ENCODE peak calls at places on chromosomes 5 and 9, in eight cellular contexts. L is tibial nerve; W is adrenal gland; U is CD8-positive, alpha-beta T cell; E is Panc1; F is MM.1S; C is colonic mucosa; Q is A549. J is an unnamed sample.

GRCh38 chr5:17256839-17257238 is 39.4 kb downstream of the BASP1 start:
- DNase-seq in W (no peak), E (no peak), U (no peak), C (no peak), L (no peak), F (no peak), Q (no peak), J (no peak)

GRCh38 chr9:89605181-89606048 is 603 bp downstream of the GADD45G start:
- DNase-seq in W (peak), L (peak), F (peak), Q (peak), E (no peak), U (peak), C (peak), J (no peak)

GRCh38 chr5:103120607-103121200 is 603 bp downstream of the PPIP5K2 start:
- DNase-seq in E (no peak), W (peak), C (peak), Q (no peak), L (no peak), U (no peak), F (no peak), J (no peak)

GRCh38 chr5:27275353-27275752 is 237.0 kb upstream of the CDH9 start:
- DNase-seq in W (no peak), F (no peak), E (no peak), U (no peak), C (no peak), L (no peak), Q (no peak), J (no peak)

GRCh38 chr5:68424799-68425537 is 209.4 kb downstream of the PIK3R1 start:
- DNase-seq in U (peak), E (no peak), L (no peak), Q (no peak), W (no peak), F (peak), C (peak), J (no peak)

GRCh38 chr9:87684627-87685204 is 41.2 kb upstream of the CTSL start:
- DNase-seq in L (no peak), Q (peak), W (peak), E (no peak), C (peak), U (no peak), F (no peak), J (peak)

GRCh38 chr9:37037744-37038640 is 3.9 kb upstream of the PAX5 start:
- DNase-seq in U (no peak), Q (no peak), E (no peak), L (no peak), W (no peak), F (no peak), C (no peak), J (no peak)

GRCh38 chr9:38012767-38013450 is 56.1 kb downstream of the SHB start:
- DNase-seq in Q (no peak), F (no peak), C (no peak), U (no peak), L (no peak), W (no peak), E (no peak), J (no peak)

GRCh38 chr5:154989641-154990040 is 23.9 kb upstream of the KIF4B start:
- DNase-seq in C (no peak), U (no peak), F (no peak), W (no peak), Q (no peak), E (no peak), L (no peak), J (no peak)

GRCh38 chr9:70625078-70625477 is 210.6 kb upstream of the KLF9 start:
- DNase-seq in U (no peak), Q (no peak), L (no peak), W (no peak), F (no peak), C (no peak), E (no peak), J (no peak)

GRCh38 chr5:139177809-139178581 is 20.2 kb downstream of the SIL1 start:
- DNase-seq in E (no peak), Q (no peak), W (peak), U (peak), F (peak), L (no peak), C (peak), J (no peak)

GRCh38 chr9:24899463-24899862 is 353.8 kb upstream of the IZUMO3 start:
- DNase-seq in F (no peak), Q (no peak), E (no peak), L (no peak), U (no peak), C (no peak), W (no peak), J (no peak)

GRCh38 chr5:158174918-158175663 is 316.1 kb upstream of the CLINT1 start:
- DNase-seq in E (peak), F (peak), C (peak), W (peak), Q (peak), U (peak), L (peak), J (peak)

GRCh38 chr9:88256216-88256615 is 117.9 kb upstream of the SPATA31C2 start:
- DNase-seq in W (no peak), L (no peak), C (no peak), U (no peak), F (no peak), Q (no peak), E (no peak), J (no peak)

GRCh38 chr5:35458824-35459207 is 158.8 kb upstream of the SPEF2 start:
- DNase-seq in W (peak), F (no peak), L (no peak), E (no peak), C (peak), U (no peak), Q (no peak), J (no peak)

GRCh38 chr5:138245717-138246116 is 28.7 kb downstream of the GFRA3 start:
- DNase-seq in L (peak), W (no peak), U (no peak), Q (no peak), C (no peak), E (no peak), F (no peak), J (no peak)

GRCh38 chr5:151480859-151481258 is 33.5 kb downstream of the SLC36A1 start:
- DNase-seq in L (no peak), C (no peak), W (peak), U (no peak), F (no peak), E (no peak), Q (no peak), J (no peak)

GRCh38 chr9:81031422-81032029 is 657.8 kb downstream of the TLE1 start:
- DNase-seq in E (no peak), F (no peak), L (no peak), Q (no peak), U (no peak), C (no peak), W (no peak), J (no peak)

GRCh38 chr5:172953776-172954189 is 5.4 kb upstream of the RPL26L1 start:
- DNase-seq in Q (peak), C (no peak), W (no peak), F (no peak), E (no peak), U (no peak), L (no peak), J (no peak)

GRCh38 chr9:114372971-114373591 is 14.7 kb downstream of the AKNA start:
- DNase-seq in F (peak), L (no peak), E (no peak), U (peak), C (peak), W (peak), Q (no peak), J (no peak)

GRCh38 chr5:891117-891836 is 1.3 kb downstream of the BRD9 start:
- DNase-seq in F (no peak), W (no peak), E (no peak), L (no peak), C (peak), U (no peak), Q (peak), J (no peak)

GRCh38 chr5:127839496-127840197 is 136.5 kb downstream of the CCDC192 start:
- DNase-seq in Q (no peak), U (no peak), E (no peak), C (no peak), W (no peak), L (no peak), F (no peak), J (no peak)

GRCh38 chr5:115160975-115161475 is 8.7 kb downstream of the TRIM36 start:
- DNase-seq in F (no peak), Q (no peak), E (no peak), L (no peak), W (no peak), C (no peak), U (no peak), J (no peak)

GRCh38 chr9:127788337-127789011 is 2.6 kb downstream of the CDK9 start:
- DNase-seq in F (peak), E (no peak), C (no peak), Q (no peak), L (no peak), W (peak), U (no peak), J (no peak)

GRCh38 chr5:164392531-164392930 is 887.1 kb downstream of the MAT2B start:
- DNase-seq in W (no peak), Q (no peak), E (no peak), F (no peak), C (no peak), L (no peak), U (no peak), J (no peak)

GRCh38 chr9:105359899-105360298 is 87.9 kb upstream of the FSD1L start:
- DNase-seq in W (no peak), C (no peak), F (no peak), Q (no peak), E (no peak), U (no peak), L (no peak), J (no peak)

GRCh38 chr9:72579880-72580570 is 58.6 kb downstream of the TMC1 start:
- DNase-seq in C (no peak), L (no peak), Q (no peak), E (no peak), U (no peak), F (no peak), W (no peak), J (no peak)

GRCh38 chr9:3857673-3858072 is 331.9 kb upstream of the RFX3 start:
- DNase-seq in U (no peak), Q (no peak), W (no peak), F (no peak), E (no peak), L (no peak), C (no peak), J (no peak)

GRCh38 chr9:99419099-99419498 is 197.0 kb downstream of the SEC61B start:
- DNase-seq in C (no peak), E (no peak), W (no peak), F (no peak), U (no peak), Q (no peak), L (no peak), J (no peak)

GRCh38 chr5:74394924-74395880 is 245.3 kb downstream of the ENC1 start:
- DNase-seq in Q (no peak), U (no peak), W (no peak), C (no peak), F (peak), L (no peak), E (no peak), J (no peak)

GRCh38 chr5:35294976-35295375 is 64.7 kb upstream of the PRLR start:
- DNase-seq in Q (no peak), U (no peak), C (no peak), E (no peak), F (no peak), W (no peak), L (no peak), J (no peak)

GRCh38 chr5:56414056-56414455 is 180.9 kb upstream of the ANKRD55 start:
- DNase-seq in L (no peak), Q (no peak), C (no peak), F (no peak), U (no peak), W (no peak), E (no peak), J (no peak)

GRCh38 chr9:123090956-123091355 is 57.5 kb downstream of the GPR21 start:
- DNase-seq in W (no peak), Q (no peak), F (no peak), E (no peak), L (no peak), U (no peak), C (no peak), J (no peak)

GRCh38 chr9:123093141-123093540 is 59.7 kb downstream of the GPR21 start:
- DNase-seq in Q (no peak), C (no peak), E (no peak), W (no peak), F (no peak), L (no peak), U (no peak), J (no peak)

GRCh38 chr9:123089790-123090189 is 56.3 kb downstream of the GPR21 start:
- DNase-seq in U (no peak), E (no peak), Q (no peak), L (no peak), W (no peak), F (no peak), C (no peak), J (no peak)

GRCh38 chr9:123090198-123090896 is 56.9 kb downstream of the GPR21 start:
- DNase-seq in Q (no peak), C (no peak), F (no peak), L (no peak), E (no peak), U (no peak), W (no peak), J (no peak)

DNA sequence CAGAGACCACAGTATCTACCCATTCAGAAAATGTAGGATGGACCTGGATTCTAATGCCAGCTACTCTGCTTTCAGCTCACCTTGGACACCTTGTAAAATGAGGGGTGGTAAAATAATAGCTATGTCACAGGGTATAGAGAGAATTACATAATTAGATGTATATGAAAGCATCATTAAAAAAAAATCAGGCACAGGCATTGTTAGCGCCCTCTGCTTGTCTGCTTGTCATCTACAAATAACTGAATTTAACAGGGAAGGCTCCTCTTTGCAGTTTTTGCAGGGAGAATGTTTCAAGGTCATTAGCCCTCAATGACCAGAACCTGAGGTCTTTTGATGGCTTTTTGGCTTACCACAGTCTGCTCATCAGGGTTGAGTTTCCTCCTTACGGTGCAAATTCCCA is 58.0 kb downstream of the GPR21 start:
- DNase-seq in F (no peak), Q (no peak), L (no peak), U (no peak), W (no peak), E (no peak), C (no peak), J (no peak)
- TF ChIP-seq CTCF in F (peak), Q (peak), L (no peak), U (no peak), W (no peak), E (peak), C (no peak), J (no peak)

DNA sequence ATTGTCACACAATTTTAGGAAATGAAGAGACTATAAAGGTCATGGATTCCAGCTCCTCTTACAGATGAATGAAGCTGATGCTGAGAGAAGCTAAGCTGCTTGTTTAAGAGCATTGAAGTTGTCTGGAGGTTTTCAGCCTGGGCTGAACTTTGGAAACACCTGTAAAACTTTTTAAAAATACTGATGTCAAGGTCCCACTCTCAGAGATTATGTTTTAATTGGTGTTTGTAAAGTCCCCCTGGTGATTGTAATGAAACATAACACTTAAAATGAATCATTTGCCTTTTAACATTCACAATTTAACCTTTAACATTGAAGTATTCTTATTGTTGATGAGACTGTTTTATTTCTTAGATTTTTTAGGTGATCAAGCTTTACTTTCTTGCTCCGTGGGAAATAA is 16.4 kb downstream of the RAD23B start:
- DNase-seq in F (no peak), E (no peak), W (no peak), C (no peak), L (no peak), Q (no peak), U (no peak), J (no peak)
- TF ChIP-seq CTCF in F (peak), E (no peak), W (no peak), C (no peak), L (no peak), Q (no peak), U (peak), J (peak)

GRCh38 chr5:149274964-149275363 is 3.3 kb downstream of the AFAP1L1 start:
- DNase-seq in C (no peak), L (no peak), Q (no peak), U (no peak), W (no peak), F (no peak), E (no peak), J (no peak)
- TF ChIP-seq CTCF in C (no peak), L (no peak), Q (no peak), U (no peak), W (no peak), F (no peak), E (no peak), J (no peak)

DNA sequence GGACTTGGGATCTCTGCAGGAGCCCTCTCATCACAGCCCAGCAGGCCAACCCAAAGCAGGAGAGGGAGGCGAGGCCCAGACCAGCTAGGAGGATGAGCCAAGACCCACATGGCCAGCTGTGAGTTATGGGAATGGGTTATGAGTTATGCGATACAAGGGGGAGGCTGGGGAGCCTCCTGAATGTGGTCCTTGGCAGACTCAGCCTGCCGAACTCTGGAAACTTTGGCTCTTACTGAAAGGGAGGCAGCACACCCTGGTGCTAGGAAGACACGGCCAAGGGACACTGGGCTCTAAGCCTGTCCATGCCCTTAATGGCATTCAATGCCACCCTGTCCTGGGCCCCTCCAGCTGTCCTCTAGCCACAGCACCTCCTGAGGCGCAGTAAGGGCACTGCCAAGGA is 7.7 kb upstream of the VAV2 start:
- DNase-seq in C (no peak), W (no peak), F (no peak), Q (no peak), U (no peak), L (no peak), E (no peak), J (no peak)
- TF ChIP-seq CTCF in C (no peak), W (no peak), F (no peak), Q (no peak), U (no peak), L (no peak), E (no peak), J (no peak)

DNA sequence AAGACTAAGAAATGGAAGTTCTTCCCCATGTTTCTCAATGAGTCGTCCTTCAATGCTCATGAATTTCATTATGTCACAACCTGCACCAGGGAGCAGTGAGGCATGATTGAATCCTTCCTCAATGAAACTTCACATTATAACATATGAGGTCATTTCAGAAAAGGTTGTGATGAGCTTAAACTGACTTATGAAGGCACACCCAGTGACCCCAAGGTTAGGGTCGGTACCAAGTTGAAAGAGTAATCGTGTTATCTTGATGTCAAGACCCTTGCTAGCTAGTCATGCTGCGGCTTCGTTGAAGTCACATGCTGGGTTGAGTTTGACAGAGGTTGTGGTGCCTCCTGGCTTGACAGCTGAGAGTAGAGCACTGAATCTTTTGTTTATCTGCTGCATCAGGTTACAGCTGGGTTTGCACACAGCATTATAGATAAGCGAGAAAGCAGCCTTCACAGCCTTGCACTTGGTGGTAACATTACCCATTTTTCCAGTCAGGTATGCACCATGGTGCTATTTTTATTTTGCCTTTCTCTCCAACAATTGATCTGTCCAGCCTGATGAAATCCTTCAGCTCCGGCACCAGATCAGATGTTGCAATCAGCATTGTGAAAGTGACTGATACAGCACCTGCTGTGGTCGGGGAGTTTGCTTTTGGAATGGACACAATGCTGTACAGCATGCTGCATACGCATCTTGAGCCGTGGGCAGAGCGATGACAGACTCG is 133.2 kb downstream of the ERCC6L2 start:
- DNase-seq in L (no peak), U (no peak), Q (no peak), E (no peak), W (no peak), C (no peak), F (no peak), J (no peak)
- TF ChIP-seq CTCF in L (no peak), U (no peak), Q (no peak), E (no peak), W (no peak), C (no peak), F (no peak), J (no peak)

GRCh38 chr5:38777111-38777510 is 68.7 kb upstream of the OSMR start:
- DNase-seq in F (no peak), E (no peak), L (no peak), U (no peak), Q (no peak), C (no peak), W (no peak), J (no peak)
- TF ChIP-seq CTCF in F (no peak), E (no peak), L (no peak), U (no peak), Q (no peak), C (no peak), W (no peak), J (no peak)

GRCh38 chr5:95842955-95843544 is 20.5 kb upstream of the GLRX start:
- DNase-seq in F (peak), Q (peak), E (no peak), C (peak), U (peak), L (no peak), W (peak), J (no peak)
- TF ChIP-seq CTCF in F (peak), Q (no peak), E (no peak), C (no peak), U (no peak), L (peak), W (peak), J (no peak)

J was measured in type B pancreatic cell.